ENCODE peak calls at places on chromosomes 13 and 19, in nine cellular contexts. One of them, this sample, is unnamed.

GRCh38 chr19:30557927-30558557 is 185.9 kb downstream of the ZNF536 start:
- DNase-seq in stomach: no peak
- DNase-seq in body of pancreas: no peak
- DNase-seq in SK-N-SH: no peak
- DNase-seq in naive thymus-derived CD4-positive, alpha-beta T cell: no peak
- DNase-seq in A549: no peak
- DNase-seq in coronary artery: no peak
- DNase-seq in left ventricle myocardium inferior: no peak
- DNase-seq in uterus: no peak
- DNase-seq in this sample: no peak

GRCh38 chr19:45376045-45376724 is 5.8 kb upstream of the ERCC2 start:
- DNase-seq in stomach: no peak
- DNase-seq in body of pancreas: peak
- DNase-seq in SK-N-SH: peak
- DNase-seq in naive thymus-derived CD4-positive, alpha-beta T cell: no peak
- DNase-seq in A549: peak
- DNase-seq in coronary artery: no peak
- DNase-seq in left ventricle myocardium inferior: no peak
- DNase-seq in uterus: peak
- DNase-seq in this sample: peak

GRCh38 chr13:27403252-27403678 is 21.2 kb upstream of the GTF3A start:
- DNase-seq in stomach: no peak
- DNase-seq in body of pancreas: peak
- DNase-seq in SK-N-SH: no peak
- DNase-seq in naive thymus-derived CD4-positive, alpha-beta T cell: no peak
- DNase-seq in A549: no peak
- DNase-seq in coronary artery: no peak
- DNase-seq in left ventricle myocardium inferior: no peak
- DNase-seq in uterus: no peak
- DNase-seq in this sample: peak

GRCh38 chr13:106348032-106348431 is 187.4 kb downstream of the EFNB2 start:
- DNase-seq in stomach: no peak
- DNase-seq in body of pancreas: no peak
- DNase-seq in SK-N-SH: no peak
- DNase-seq in naive thymus-derived CD4-positive, alpha-beta T cell: no peak
- DNase-seq in A549: peak
- DNase-seq in coronary artery: no peak
- DNase-seq in left ventricle myocardium inferior: no peak
- DNase-seq in uterus: no peak
- DNase-seq in this sample: no peak

GRCh38 chr19:29671393-29672076 is 6.3 kb downstream of the PLEKHF1 start:
- DNase-seq in stomach: peak
- DNase-seq in body of pancreas: peak
- DNase-seq in SK-N-SH: no peak
- DNase-seq in naive thymus-derived CD4-positive, alpha-beta T cell: peak
- DNase-seq in A549: peak
- DNase-seq in coronary artery: no peak
- DNase-seq in left ventricle myocardium inferior: peak
- DNase-seq in uterus: peak
- DNase-seq in this sample: no peak

GRCh38 chr13:36089130-36089529 is 42.1 kb downstream of the DCLK1 start:
- DNase-seq in stomach: no peak
- DNase-seq in body of pancreas: peak
- DNase-seq in SK-N-SH: no peak
- DNase-seq in naive thymus-derived CD4-positive, alpha-beta T cell: no peak
- DNase-seq in A549: no peak
- DNase-seq in coronary artery: no peak
- DNase-seq in left ventricle myocardium inferior: no peak
- DNase-seq in uterus: peak
- DNase-seq in this sample: no peak

GRCh38 chr19:32650671-32651070 is 24.3 kb downstream of the ANKRD27 start:
- DNase-seq in stomach: no peak
- DNase-seq in body of pancreas: no peak
- DNase-seq in SK-N-SH: no peak
- DNase-seq in naive thymus-derived CD4-positive, alpha-beta T cell: no peak
- DNase-seq in A549: no peak
- DNase-seq in coronary artery: no peak
- DNase-seq in left ventricle myocardium inferior: no peak
- DNase-seq in uterus: no peak
- DNase-seq in this sample: no peak

GRCh38 chr13:40302351-40302750 is 364.1 kb downstream of the FOXO1 start:
- DNase-seq in stomach: no peak
- DNase-seq in body of pancreas: no peak
- DNase-seq in SK-N-SH: no peak
- DNase-seq in naive thymus-derived CD4-positive, alpha-beta T cell: no peak
- DNase-seq in A549: no peak
- DNase-seq in coronary artery: no peak
- DNase-seq in left ventricle myocardium inferior: no peak
- DNase-seq in uterus: no peak
- DNase-seq in this sample: no peak

DNA sequence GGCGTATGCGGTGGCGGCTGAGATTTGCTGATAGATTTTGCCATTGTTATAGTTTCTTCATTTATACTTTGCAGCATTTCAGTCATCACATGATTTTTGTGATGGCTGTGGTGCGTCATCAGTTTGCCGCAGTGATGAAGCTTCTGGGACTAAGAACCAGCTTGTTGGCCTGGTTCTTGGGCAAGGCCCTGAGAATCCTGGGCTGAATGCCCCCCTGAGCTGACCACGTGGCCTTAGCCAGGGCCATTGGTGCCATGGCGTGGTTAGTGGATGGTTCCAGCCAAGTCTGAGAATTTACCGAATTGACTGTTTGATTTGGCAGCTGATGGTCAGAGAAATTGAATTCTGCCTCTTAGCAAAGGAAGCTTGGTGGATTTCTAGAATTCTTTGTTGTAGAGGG is 17.8 kb downstream of the GATAD2A start:
- DNase-seq in stomach: no peak
- DNase-seq in body of pancreas: no peak
- DNase-seq in SK-N-SH: no peak
- DNase-seq in naive thymus-derived CD4-positive, alpha-beta T cell: no peak
- DNase-seq in A549: no peak
- DNase-seq in coronary artery: no peak
- DNase-seq in left ventricle myocardium inferior: no peak
- DNase-seq in uterus: no peak
- DNase-seq in this sample: no peak
- H3K4me3 ChIP-seq in stomach: no peak
- H3K4me3 ChIP-seq in body of pancreas: no peak
- H3K4me3 ChIP-seq in SK-N-SH: no peak
- H3K4me3 ChIP-seq in naive thymus-derived CD4-positive, alpha-beta T cell: no peak
- H3K4me3 ChIP-seq in A549: no peak
- H3K4me3 ChIP-seq in coronary artery: no peak
- H3K4me3 ChIP-seq in left ventricle myocardium inferior: no peak
- H3K4me3 ChIP-seq in uterus: no peak
- H3K4me3 ChIP-seq in this sample: no peak

GRCh38 chr13:30711375-30711774 is 24.0 kb upstream of the ALOX5AP start:
- DNase-seq in stomach: no peak
- DNase-seq in body of pancreas: no peak
- DNase-seq in SK-N-SH: no peak
- DNase-seq in naive thymus-derived CD4-positive, alpha-beta T cell: no peak
- DNase-seq in A549: peak
- DNase-seq in coronary artery: peak
- DNase-seq in left ventricle myocardium inferior: no peak
- DNase-seq in uterus: no peak
- DNase-seq in this sample: peak
- H3K27ac ChIP-seq in stomach: no peak
- H3K27ac ChIP-seq in body of pancreas: no peak
- H3K27ac ChIP-seq in SK-N-SH: no peak
- H3K27ac ChIP-seq in naive thymus-derived CD4-positive, alpha-beta T cell: no peak
- H3K27ac ChIP-seq in A549: peak
- H3K27ac ChIP-seq in coronary artery: no peak
- H3K27ac ChIP-seq in left ventricle myocardium inferior: no peak
- H3K27ac ChIP-seq in uterus: no peak
- H3K27ac ChIP-seq in this sample: no peak

GRCh38 chr19:52991484-52991883 is 22.2 kb upstream of the ERVV-1 start:
- DNase-seq in stomach: no peak
- DNase-seq in body of pancreas: no peak
- DNase-seq in SK-N-SH: no peak
- DNase-seq in naive thymus-derived CD4-positive, alpha-beta T cell: no peak
- DNase-seq in A549: no peak
- DNase-seq in coronary artery: no peak
- DNase-seq in left ventricle myocardium inferior: no peak
- DNase-seq in uterus: no peak
- DNase-seq in this sample: no peak

GRCh38 chr19:52995711-52996110 is 18.0 kb upstream of the ERVV-1 start:
- DNase-seq in stomach: no peak
- DNase-seq in body of pancreas: no peak
- DNase-seq in SK-N-SH: no peak
- DNase-seq in naive thymus-derived CD4-positive, alpha-beta T cell: no peak
- DNase-seq in A549: no peak
- DNase-seq in coronary artery: no peak
- DNase-seq in left ventricle myocardium inferior: no peak
- DNase-seq in uterus: no peak
- DNase-seq in this sample: no peak

GRCh38 chr19:52991021-52991420 is 22.7 kb upstream of the ERVV-1 start:
- DNase-seq in stomach: no peak
- DNase-seq in body of pancreas: no peak
- DNase-seq in SK-N-SH: no peak
- DNase-seq in naive thymus-derived CD4-positive, alpha-beta T cell: no peak
- DNase-seq in A549: no peak
- DNase-seq in coronary artery: no peak
- DNase-seq in left ventricle myocardium inferior: no peak
- DNase-seq in uterus: no peak
- DNase-seq in this sample: no peak

GRCh38 chr19:52993342-52994178 is 20.2 kb upstream of the ERVV-1 start:
- DNase-seq in stomach: peak
- DNase-seq in body of pancreas: peak
- DNase-seq in SK-N-SH: peak
- DNase-seq in naive thymus-derived CD4-positive, alpha-beta T cell: peak
- DNase-seq in A549: peak
- DNase-seq in coronary artery: peak
- DNase-seq in left ventricle myocardium inferior: peak
- DNase-seq in uterus: peak
- DNase-seq in this sample: peak

DNA sequence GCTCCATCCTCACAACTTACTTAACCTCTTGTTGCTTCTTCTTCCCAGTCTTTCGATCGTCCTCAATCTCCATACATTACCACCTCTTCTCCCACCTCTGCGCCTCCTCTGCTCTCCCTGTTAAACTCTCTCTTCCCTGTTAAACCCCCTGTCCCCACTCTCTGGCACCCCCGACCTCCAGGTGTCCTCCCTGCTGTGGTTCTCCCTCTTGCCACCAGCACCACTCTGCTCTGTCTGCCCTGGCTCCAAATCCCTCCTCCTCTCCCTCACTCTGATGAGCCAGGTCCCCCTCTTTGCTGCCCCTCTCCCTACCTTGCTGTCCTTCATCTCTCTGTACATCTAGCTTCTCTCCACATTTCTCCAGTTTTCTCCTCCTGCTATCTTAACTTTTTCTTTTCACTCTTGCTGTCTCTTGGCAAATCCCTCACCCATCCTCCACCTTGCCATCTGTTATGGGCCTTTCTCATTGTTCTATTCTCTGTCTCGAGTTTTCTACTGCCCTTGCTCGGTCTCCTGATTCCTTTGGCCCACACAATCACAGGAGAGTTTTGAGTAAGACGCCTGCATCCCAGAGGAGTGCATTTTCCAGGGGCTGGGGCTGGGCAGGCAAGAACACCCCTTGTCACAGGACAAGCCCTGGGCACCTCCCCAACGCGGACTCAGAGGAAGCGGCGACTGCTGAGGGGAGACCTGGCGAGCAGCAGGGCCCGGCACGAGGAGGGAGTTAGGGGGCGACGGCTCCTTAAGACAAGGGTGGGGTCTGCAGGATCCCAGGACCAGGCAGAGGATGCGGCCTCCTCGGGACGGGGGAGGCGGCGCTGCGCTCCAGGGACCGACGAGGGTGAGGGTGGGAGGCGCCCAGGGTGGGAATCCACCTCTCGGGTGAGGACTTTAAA is 21.4 kb upstream of the ERVV-1 start:
- DNase-seq in stomach: peak
- DNase-seq in body of pancreas: peak
- DNase-seq in SK-N-SH: peak
- DNase-seq in naive thymus-derived CD4-positive, alpha-beta T cell: peak
- DNase-seq in A549: no peak
- DNase-seq in coronary artery: no peak
- DNase-seq in left ventricle myocardium inferior: peak
- DNase-seq in uterus: peak
- DNase-seq in this sample: no peak
- H3K4me3 ChIP-seq in stomach: peak
- H3K4me3 ChIP-seq in body of pancreas: no peak
- H3K4me3 ChIP-seq in SK-N-SH: peak
- H3K4me3 ChIP-seq in naive thymus-derived CD4-positive, alpha-beta T cell: peak
- H3K4me3 ChIP-seq in A549: no peak
- H3K4me3 ChIP-seq in coronary artery: peak
- H3K4me3 ChIP-seq in left ventricle myocardium inferior: peak
- H3K4me3 ChIP-seq in uterus: peak
- H3K4me3 ChIP-seq in this sample: peak

GRCh38 chr13:103066079-103066880 is at the start of gene SLC10A2:
- DNase-seq in stomach: no peak
- DNase-seq in body of pancreas: no peak
- DNase-seq in SK-N-SH: no peak
- DNase-seq in naive thymus-derived CD4-positive, alpha-beta T cell: no peak
- DNase-seq in A549: no peak
- DNase-seq in coronary artery: no peak
- DNase-seq in left ventricle myocardium inferior: no peak
- DNase-seq in uterus: no peak
- DNase-seq in this sample: no peak

GRCh38 chr13:103063376-103063775 is 2.8 kb downstream of the SLC10A2 start:
- DNase-seq in stomach: no peak
- DNase-seq in body of pancreas: no peak
- DNase-seq in SK-N-SH: no peak
- DNase-seq in naive thymus-derived CD4-positive, alpha-beta T cell: no peak
- DNase-seq in A549: no peak
- DNase-seq in coronary artery: no peak
- DNase-seq in left ventricle myocardium inferior: no peak
- DNase-seq in uterus: no peak
- DNase-seq in this sample: no peak

GRCh38 chr13:103062079-103062478 is 4.1 kb downstream of the SLC10A2 start:
- DNase-seq in stomach: no peak
- DNase-seq in body of pancreas: no peak
- DNase-seq in SK-N-SH: no peak
- DNase-seq in naive thymus-derived CD4-positive, alpha-beta T cell: no peak
- DNase-seq in A549: no peak
- DNase-seq in coronary artery: no peak
- DNase-seq in left ventricle myocardium inferior: no peak
- DNase-seq in uterus: no peak
- DNase-seq in this sample: no peak

GRCh38 chr13:103066991-103067390 is 774 bp upstream of the SLC10A2 start:
- DNase-seq in stomach: no peak
- DNase-seq in body of pancreas: no peak
- DNase-seq in SK-N-SH: peak
- DNase-seq in naive thymus-derived CD4-positive, alpha-beta T cell: no peak
- DNase-seq in A549: no peak
- DNase-seq in coronary artery: no peak
- DNase-seq in left ventricle myocardium inferior: no peak
- DNase-seq in uterus: no peak
- DNase-seq in this sample: no peak

DNA sequence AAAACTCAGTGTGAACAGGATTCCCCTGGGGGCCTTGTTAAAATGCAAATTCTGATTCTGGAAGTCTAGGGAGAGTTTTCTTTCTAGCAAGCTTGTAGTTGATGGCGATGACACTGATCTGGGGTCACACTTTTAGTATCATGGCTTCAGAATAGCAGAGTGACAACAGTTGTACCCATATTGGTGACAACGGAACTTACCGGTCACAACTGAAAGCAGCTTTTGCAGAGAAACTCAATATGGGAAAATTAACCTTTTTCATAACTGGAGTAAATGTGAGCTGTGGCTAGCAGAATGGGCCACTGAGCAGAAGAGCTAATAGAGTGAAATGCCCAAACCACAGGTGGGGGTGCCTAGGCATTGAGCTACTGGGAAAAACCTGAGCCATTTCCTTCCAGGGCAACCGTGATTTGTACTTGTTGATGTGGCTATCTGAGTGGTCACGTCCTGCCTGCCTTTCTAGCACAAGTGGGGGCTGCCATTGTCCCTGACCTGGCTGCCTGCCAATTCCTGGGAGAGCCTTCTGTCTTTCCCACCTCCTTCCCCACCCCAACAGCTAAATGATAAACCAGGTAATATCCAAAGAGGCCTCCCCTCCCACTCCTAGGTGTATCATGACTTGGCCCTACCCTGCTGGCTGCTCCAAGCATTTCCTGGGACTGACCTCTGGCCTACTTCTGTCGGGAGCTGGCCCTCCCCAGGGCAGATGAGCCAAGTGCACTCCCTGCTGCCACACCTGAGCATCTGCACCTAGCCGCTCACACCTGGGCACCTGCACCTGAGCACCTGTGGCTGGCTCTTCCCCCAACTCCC is 1.7 kb upstream of the SLC10A2 start:
- DNase-seq in stomach: no peak
- DNase-seq in body of pancreas: no peak
- DNase-seq in SK-N-SH: no peak
- DNase-seq in naive thymus-derived CD4-positive, alpha-beta T cell: no peak
- DNase-seq in A549: no peak
- DNase-seq in coronary artery: no peak
- DNase-seq in left ventricle myocardium inferior: no peak
- DNase-seq in uterus: no peak
- DNase-seq in this sample: no peak
- H3K27ac ChIP-seq in stomach: no peak
- H3K27ac ChIP-seq in body of pancreas: no peak
- H3K27ac ChIP-seq in SK-N-SH: no peak
- H3K27ac ChIP-seq in naive thymus-derived CD4-positive, alpha-beta T cell: no peak
- H3K27ac ChIP-seq in A549: no peak
- H3K27ac ChIP-seq in coronary artery: no peak
- H3K27ac ChIP-seq in left ventricle myocardium inferior: no peak
- H3K27ac ChIP-seq in uterus: no peak
- H3K27ac ChIP-seq in this sample: no peak